ENCODE peak calls at places on chromosomes 13 and 19, in eight cellular contexts. One of them, this sample, is unnamed.

GRCh38 chr13:110929104-110929777 is 14.4 kb upstream of the ANKRD10 start:
- DNase-seq in germinal center: no peak
- DNase-seq in hypothalamus: no peak
- DNase-seq in tibial artery: no peak
- DNase-seq in lower lobe of right lung: no peak
- DNase-seq in GOT3: no peak
- DNase-seq in retina: no peak
- DNase-seq in CD8-positive, alpha-beta T cell: no peak
- DNase-seq in this sample: no peak

GRCh38 chr13:98813993-98814392 is 61.5 kb upstream of the SLC15A1 start:
- DNase-seq in CD8-positive, alpha-beta T cell: no peak
- DNase-seq in lower lobe of right lung: no peak
- DNase-seq in retina: no peak
- DNase-seq in tibial artery: no peak
- DNase-seq in hypothalamus: no peak
- DNase-seq in germinal center: no peak
- DNase-seq in GOT3: no peak
- DNase-seq in this sample: no peak

GRCh38 chr19:55080121-55080914 is 4.6 kb downstream of the EPS8L1 start:
- DNase-seq in tibial artery: no peak
- DNase-seq in hypothalamus: no peak
- DNase-seq in CD8-positive, alpha-beta T cell: peak
- DNase-seq in germinal center: peak
- DNase-seq in GOT3: no peak
- DNase-seq in retina: peak
- DNase-seq in lower lobe of right lung: peak
- DNase-seq in this sample: peak

GRCh38 chr19:2302319-2303208 is 5.4 kb downstream of the LINGO3 start:
- DNase-seq in CD8-positive, alpha-beta T cell: no peak
- DNase-seq in hypothalamus: peak
- DNase-seq in lower lobe of right lung: no peak
- DNase-seq in germinal center: peak
- DNase-seq in GOT3: no peak
- DNase-seq in retina: peak
- DNase-seq in tibial artery: no peak
- DNase-seq in this sample: peak

GRCh38 chr19:1064661-1065605 is 2.0 kb upstream of the ARHGAP45 start:
- DNase-seq in GOT3: no peak
- DNase-seq in lower lobe of right lung: peak
- DNase-seq in retina: peak
- DNase-seq in CD8-positive, alpha-beta T cell: peak
- DNase-seq in tibial artery: peak
- DNase-seq in hypothalamus: no peak
- DNase-seq in germinal center: peak
- DNase-seq in this sample: peak

GRCh38 chr13:98108330-98108729 is 34.6 kb upstream of the FARP1 start:
- DNase-seq in CD8-positive, alpha-beta T cell: no peak
- DNase-seq in lower lobe of right lung: no peak
- DNase-seq in hypothalamus: no peak
- DNase-seq in germinal center: no peak
- DNase-seq in retina: no peak
- DNase-seq in tibial artery: no peak
- DNase-seq in GOT3: no peak
- DNase-seq in this sample: no peak

GRCh38 chr19:40808497-40808896 is 9.5 kb downstream of the EGLN2 start:
- DNase-seq in GOT3: no peak
- DNase-seq in CD8-positive, alpha-beta T cell: no peak
- DNase-seq in retina: no peak
- DNase-seq in hypothalamus: no peak
- DNase-seq in germinal center: no peak
- DNase-seq in lower lobe of right lung: no peak
- DNase-seq in tibial artery: no peak
- DNase-seq in this sample: no peak

GRCh38 chr13:110067355-110068175 is 239.4 kb downstream of the COL4A1 start:
- DNase-seq in tibial artery: no peak
- DNase-seq in retina: no peak
- DNase-seq in CD8-positive, alpha-beta T cell: no peak
- DNase-seq in hypothalamus: no peak
- DNase-seq in lower lobe of right lung: no peak
- DNase-seq in GOT3: no peak
- DNase-seq in germinal center: no peak
- DNase-seq in this sample: no peak

This sample was measured in glutamatergic neuron.